ENCODE peak calls at places on chromosomes 3 and 15, in nine cellular contexts. One of them, this sample, is unnamed.

GRCh38 chr15:58932791-58933310 is 628 bp downstream of the SLTM start:
- DNase-seq in nephron progenitor cell: peak
- DNase-seq in breast epithelium: no peak
- DNase-seq in AG09309: no peak
- DNase-seq in CD4-positive, alpha-beta T cell: no peak
- DNase-seq in astrocyte: no peak
- DNase-seq in SK-N-SH: peak
- DNase-seq in sigmoid colon: peak
- DNase-seq in GM12865: no peak
- DNase-seq in this sample: no peak

GRCh38 chr3:183968846-183969245 is 48.8 kb downstream of the ABCC5 start:
- DNase-seq in nephron progenitor cell: no peak
- DNase-seq in breast epithelium: no peak
- DNase-seq in AG09309: no peak
- DNase-seq in CD4-positive, alpha-beta T cell: no peak
- DNase-seq in astrocyte: no peak
- DNase-seq in SK-N-SH: no peak
- DNase-seq in sigmoid colon: no peak
- DNase-seq in GM12865: no peak
- DNase-seq in this sample: no peak

GRCh38 chr15:88440021-88440420 is 27.2 kb downstream of the MRPL46 start:
- DNase-seq in nephron progenitor cell: no peak
- DNase-seq in breast epithelium: no peak
- DNase-seq in AG09309: no peak
- DNase-seq in CD4-positive, alpha-beta T cell: no peak
- DNase-seq in astrocyte: peak
- DNase-seq in SK-N-SH: no peak
- DNase-seq in sigmoid colon: no peak
- DNase-seq in GM12865: no peak
- DNase-seq in this sample: no peak

GRCh38 chr3:133329626-133330025 is 70.2 kb upstream of the BFSP2 start:
- DNase-seq in nephron progenitor cell: no peak
- DNase-seq in breast epithelium: no peak
- DNase-seq in AG09309: no peak
- DNase-seq in CD4-positive, alpha-beta T cell: no peak
- DNase-seq in astrocyte: no peak
- DNase-seq in SK-N-SH: no peak
- DNase-seq in sigmoid colon: no peak
- DNase-seq in GM12865: no peak
- DNase-seq in this sample: no peak

GRCh38 chr15:101243420-101243819 is 8.4 kb downstream of the CHSY1 start:
- DNase-seq in nephron progenitor cell: no peak
- DNase-seq in breast epithelium: no peak
- DNase-seq in AG09309: no peak
- DNase-seq in CD4-positive, alpha-beta T cell: no peak
- DNase-seq in astrocyte: no peak
- DNase-seq in SK-N-SH: no peak
- DNase-seq in sigmoid colon: no peak
- DNase-seq in GM12865: no peak
- DNase-seq in this sample: no peak

GRCh38 chr3:157075693-157076420 is 84.1 kb downstream of the CCNL1 start:
- DNase-seq in nephron progenitor cell: no peak
- DNase-seq in breast epithelium: no peak
- DNase-seq in AG09309: no peak
- DNase-seq in CD4-positive, alpha-beta T cell: no peak
- DNase-seq in astrocyte: no peak
- DNase-seq in SK-N-SH: no peak
- DNase-seq in sigmoid colon: peak
- DNase-seq in GM12865: peak
- DNase-seq in this sample: no peak

GRCh38 chr3:100954199-100954935 is 38.9 kb downstream of the ABI3BP start:
- DNase-seq in nephron progenitor cell: no peak
- DNase-seq in breast epithelium: no peak
- DNase-seq in AG09309: no peak
- DNase-seq in CD4-positive, alpha-beta T cell: no peak
- DNase-seq in astrocyte: no peak
- DNase-seq in SK-N-SH: no peak
- DNase-seq in sigmoid colon: no peak
- DNase-seq in GM12865: no peak
- DNase-seq in this sample: no peak

GRCh38 chr3:48186993-48187578 is 1.1 kb downstream of the CDC25A start:
- DNase-seq in nephron progenitor cell: no peak
- DNase-seq in breast epithelium: no peak
- DNase-seq in AG09309: no peak
- DNase-seq in CD4-positive, alpha-beta T cell: no peak
- DNase-seq in astrocyte: no peak
- DNase-seq in SK-N-SH: no peak
- DNase-seq in sigmoid colon: no peak
- DNase-seq in GM12865: no peak
- DNase-seq in this sample: no peak

GRCh38 chr15:78536134-78536533 is 4.1 kb upstream of the PSMA4 start:
- DNase-seq in nephron progenitor cell: no peak
- DNase-seq in breast epithelium: no peak
- DNase-seq in AG09309: no peak
- DNase-seq in CD4-positive, alpha-beta T cell: no peak
- DNase-seq in astrocyte: peak
- DNase-seq in SK-N-SH: no peak
- DNase-seq in sigmoid colon: no peak
- DNase-seq in GM12865: no peak
- DNase-seq in this sample: no peak

GRCh38 chr15:31398677-31399260 is 72.1 kb downstream of the KLF13 start:
- DNase-seq in nephron progenitor cell: no peak
- DNase-seq in breast epithelium: no peak
- DNase-seq in AG09309: no peak
- DNase-seq in CD4-positive, alpha-beta T cell: no peak
- DNase-seq in astrocyte: no peak
- DNase-seq in SK-N-SH: no peak
- DNase-seq in sigmoid colon: peak
- DNase-seq in GM12865: no peak
- DNase-seq in this sample: no peak

GRCh38 chr3:40719660-40720287 is 195.0 kb downstream of the ZNF621 start:
- DNase-seq in nephron progenitor cell: no peak
- DNase-seq in breast epithelium: no peak
- DNase-seq in AG09309: no peak
- DNase-seq in CD4-positive, alpha-beta T cell: no peak
- DNase-seq in astrocyte: no peak
- DNase-seq in SK-N-SH: no peak
- DNase-seq in sigmoid colon: no peak
- DNase-seq in GM12865: peak
- DNase-seq in this sample: no peak
- TF ChIP-seq CTCF in nephron progenitor cell: no peak
- TF ChIP-seq CTCF in breast epithelium: peak
- TF ChIP-seq CTCF in AG09309: no peak
- TF ChIP-seq CTCF in CD4-positive, alpha-beta T cell: no peak
- TF ChIP-seq CTCF in astrocyte: no peak
- TF ChIP-seq CTCF in SK-N-SH: no peak
- TF ChIP-seq CTCF in sigmoid colon: no peak
- TF ChIP-seq CTCF in GM12865: no peak
- TF ChIP-seq CTCF in this sample: no peak

GRCh38 chr3:31137718-31138465 is 243.4 kb upstream of the GADL1 start:
- DNase-seq in nephron progenitor cell: no peak
- DNase-seq in breast epithelium: no peak
- DNase-seq in AG09309: no peak
- DNase-seq in CD4-positive, alpha-beta T cell: no peak
- DNase-seq in astrocyte: peak
- DNase-seq in SK-N-SH: no peak
- DNase-seq in sigmoid colon: no peak
- DNase-seq in GM12865: no peak
- DNase-seq in this sample: no peak

GRCh38 chr3:31135546-31135945 is 241.1 kb upstream of the GADL1 start:
- DNase-seq in nephron progenitor cell: no peak
- DNase-seq in breast epithelium: no peak
- DNase-seq in AG09309: no peak
- DNase-seq in CD4-positive, alpha-beta T cell: no peak
- DNase-seq in astrocyte: no peak
- DNase-seq in SK-N-SH: no peak
- DNase-seq in sigmoid colon: no peak
- DNase-seq in GM12865: no peak
- DNase-seq in this sample: no peak

GRCh38 chr3:31129241-31129640 is 234.8 kb upstream of the GADL1 start:
- DNase-seq in nephron progenitor cell: no peak
- DNase-seq in breast epithelium: no peak
- DNase-seq in AG09309: no peak
- DNase-seq in CD4-positive, alpha-beta T cell: no peak
- DNase-seq in astrocyte: no peak
- DNase-seq in SK-N-SH: no peak
- DNase-seq in sigmoid colon: no peak
- DNase-seq in GM12865: peak
- DNase-seq in this sample: no peak

GRCh38 chr3:31133541-31133940 is 239.1 kb upstream of the GADL1 start:
- DNase-seq in nephron progenitor cell: no peak
- DNase-seq in breast epithelium: no peak
- DNase-seq in AG09309: no peak
- DNase-seq in CD4-positive, alpha-beta T cell: no peak
- DNase-seq in astrocyte: no peak
- DNase-seq in SK-N-SH: no peak
- DNase-seq in sigmoid colon: no peak
- DNase-seq in GM12865: no peak
- DNase-seq in this sample: no peak

DNA sequence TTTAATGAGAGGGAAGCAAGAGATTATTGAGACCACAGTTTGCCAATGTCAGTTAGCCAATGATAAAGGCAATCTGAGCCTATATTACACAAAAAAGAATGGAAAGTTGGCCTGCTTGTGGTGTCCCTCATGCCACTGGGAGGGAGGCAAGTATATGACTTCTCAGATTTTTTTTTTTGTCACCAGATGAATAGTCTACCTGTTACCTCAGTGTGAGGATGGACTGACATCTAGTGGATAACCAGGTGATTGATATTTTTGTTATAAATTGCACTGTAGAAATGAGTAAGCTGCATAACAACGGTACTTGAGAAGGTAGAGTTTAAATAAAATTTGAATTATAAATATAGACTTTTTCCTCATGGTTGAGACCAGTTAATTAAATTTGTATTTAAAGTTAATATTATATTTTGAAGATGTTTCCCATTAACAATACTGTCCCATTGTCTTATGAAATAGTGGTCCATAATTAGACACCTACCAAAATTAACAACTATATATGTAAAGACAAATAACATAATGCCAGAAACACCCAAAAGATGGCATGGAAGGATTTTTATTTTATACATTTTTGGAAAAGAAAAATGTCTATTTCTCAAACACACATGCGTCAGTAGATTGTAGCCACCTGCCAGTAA is 237.8 kb upstream of the GADL1 start:
- DNase-seq in nephron progenitor cell: no peak
- DNase-seq in breast epithelium: no peak
- DNase-seq in AG09309: peak
- DNase-seq in CD4-positive, alpha-beta T cell: no peak
- DNase-seq in astrocyte: peak
- DNase-seq in SK-N-SH: peak
- DNase-seq in sigmoid colon: no peak
- DNase-seq in GM12865: peak
- DNase-seq in this sample: no peak
- TF ChIP-seq CTCF in nephron progenitor cell: peak
- TF ChIP-seq CTCF in breast epithelium: peak
- TF ChIP-seq CTCF in AG09309: peak
- TF ChIP-seq CTCF in CD4-positive, alpha-beta T cell: peak
- TF ChIP-seq CTCF in astrocyte: peak
- TF ChIP-seq CTCF in SK-N-SH: peak
- TF ChIP-seq CTCF in sigmoid colon: no peak
- TF ChIP-seq CTCF in GM12865: peak
- TF ChIP-seq CTCF in this sample: no peak

GRCh38 chr15:23628612-23629233 is 18.9 kb downstream of the MAGEL2 start:
- DNase-seq in nephron progenitor cell: no peak
- DNase-seq in breast epithelium: no peak
- DNase-seq in AG09309: no peak
- DNase-seq in CD4-positive, alpha-beta T cell: no peak
- DNase-seq in astrocyte: no peak
- DNase-seq in SK-N-SH: no peak
- DNase-seq in sigmoid colon: no peak
- DNase-seq in GM12865: no peak
- DNase-seq in this sample: no peak

DNA sequence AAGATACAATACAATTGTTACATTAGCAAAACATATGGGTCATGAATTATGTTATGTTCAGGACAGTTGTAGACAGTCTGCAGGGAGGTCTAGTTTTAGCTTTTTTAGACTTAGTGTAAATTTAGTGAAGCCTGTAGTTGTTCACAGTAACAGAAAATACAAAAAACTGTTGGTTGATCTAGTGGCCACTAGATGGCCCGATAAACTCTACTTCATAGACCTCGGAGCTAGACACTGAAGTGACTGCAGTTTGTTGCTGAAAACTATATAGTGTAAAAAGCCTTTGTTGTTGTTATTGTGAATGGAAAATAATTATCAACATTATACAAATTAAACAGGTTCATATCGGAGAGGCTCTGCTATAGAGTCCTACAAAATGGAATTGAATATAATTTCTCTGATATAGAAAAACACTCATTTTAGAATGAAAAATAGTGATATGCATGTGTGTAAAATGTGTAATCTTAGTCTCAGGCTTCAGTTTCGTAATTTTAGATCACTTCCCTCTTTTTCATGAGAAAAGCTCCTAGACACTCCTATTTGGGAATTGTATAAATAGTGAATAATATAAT is 18.3 kb downstream of the MAGEL2 start:
- DNase-seq in nephron progenitor cell: no peak
- DNase-seq in breast epithelium: no peak
- DNase-seq in AG09309: no peak
- DNase-seq in CD4-positive, alpha-beta T cell: no peak
- DNase-seq in astrocyte: no peak
- DNase-seq in SK-N-SH: peak
- DNase-seq in sigmoid colon: no peak
- DNase-seq in GM12865: no peak
- DNase-seq in this sample: no peak
- TF ChIP-seq CTCF in nephron progenitor cell: peak
- TF ChIP-seq CTCF in breast epithelium: peak
- TF ChIP-seq CTCF in AG09309: peak
- TF ChIP-seq CTCF in CD4-positive, alpha-beta T cell: peak
- TF ChIP-seq CTCF in astrocyte: peak
- TF ChIP-seq CTCF in SK-N-SH: peak
- TF ChIP-seq CTCF in sigmoid colon: no peak
- TF ChIP-seq CTCF in GM12865: peak
- TF ChIP-seq CTCF in this sample: no peak

GRCh38 chr3:148158210-148158609 is 539.5 kb upstream of the AGTR1 start:
- DNase-seq in nephron progenitor cell: no peak
- DNase-seq in breast epithelium: no peak
- DNase-seq in AG09309: peak
- DNase-seq in CD4-positive, alpha-beta T cell: no peak
- DNase-seq in astrocyte: peak
- DNase-seq in SK-N-SH: no peak
- DNase-seq in sigmoid colon: no peak
- DNase-seq in GM12865: no peak
- DNase-seq in this sample: no peak

DNA sequence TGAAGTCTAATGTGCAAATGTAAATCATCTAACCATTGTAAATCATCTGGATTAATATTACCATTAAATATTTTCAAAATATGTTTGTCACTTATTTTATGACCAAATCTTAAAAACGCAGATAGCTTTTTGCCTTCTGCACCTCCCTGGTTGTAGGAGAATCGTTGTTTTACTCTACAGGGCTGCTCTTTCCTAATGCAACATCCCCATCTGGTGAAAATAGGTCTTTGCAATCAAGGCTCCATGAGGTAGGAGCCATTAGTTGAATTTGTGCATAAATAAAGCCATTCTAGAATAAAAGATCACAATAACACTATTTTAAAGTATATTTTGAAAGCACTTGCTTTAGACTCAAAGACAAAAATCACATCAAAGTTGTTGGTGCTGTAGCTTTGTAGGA is 535.6 kb upstream of the AGTR1 start:
- DNase-seq in nephron progenitor cell: no peak
- DNase-seq in breast epithelium: no peak
- DNase-seq in AG09309: no peak
- DNase-seq in CD4-positive, alpha-beta T cell: no peak
- DNase-seq in astrocyte: no peak
- DNase-seq in SK-N-SH: no peak
- DNase-seq in sigmoid colon: no peak
- DNase-seq in GM12865: no peak
- DNase-seq in this sample: no peak
- TF ChIP-seq CTCF in nephron progenitor cell: no peak
- TF ChIP-seq CTCF in breast epithelium: no peak
- TF ChIP-seq CTCF in AG09309: no peak
- TF ChIP-seq CTCF in CD4-positive, alpha-beta T cell: no peak
- TF ChIP-seq CTCF in astrocyte: no peak
- TF ChIP-seq CTCF in SK-N-SH: peak
- TF ChIP-seq CTCF in sigmoid colon: no peak
- TF ChIP-seq CTCF in GM12865: no peak
- TF ChIP-seq CTCF in this sample: no peak